ENCODE peak calls at places on chromosomes 13 and 19, in four cellular contexts. B is uterus; S is astrocyte of the cerebellum; F is activated T-helper 1 cell treated with anti-CD3 and anti-CD28 coated beads, Interleukin-12 subunit alpha, Interleukin-12 subunit beta, Interleukin-2, Interleukin-4 antibody, amounts not matched to agents 30 ng/mL and 10 ng/mL and 1 ng/mL, durations not matched to agents 14 hours and 24 hours and 36 hours. N is an unnamed sample.

GRCh38 chr13:35996360-35996759 is 134.8 kb downstream of the DCLK1 start:
- DNase-seq in S (no peak), B (no peak), F (no peak), N (no peak)

GRCh38 chr13:94641432-94641941 is 39.8 kb downstream of the GPR180 start:
- DNase-seq in S (peak), F (no peak), B (no peak), N (peak)

GRCh38 chr19:34733266-34733825 is 697 bp upstream of the ZNF181 start:
- DNase-seq in B (peak), S (no peak), F (no peak), N (no peak)

GRCh38 chr13:49540552-49540951 is 44.8 kb downstream of the PHF11 start:
- DNase-seq in S (peak), F (peak), B (peak), N (peak)

GRCh38 chr19:18604820-18605159 is 1.8 kb downstream of the CRLF1 start:
- DNase-seq in S (no peak), F (no peak), B (no peak), N (no peak)

GRCh38 chr19:55158848-55159793 is 1.6 kb upstream of the TNNI3 start:
- DNase-seq in B (no peak), F (no peak), S (no peak), N (peak)

GRCh38 chr19:20367811-20368294 is 197.7 kb downstream of the ZNF737 start:
- DNase-seq in B (no peak), S (no peak), F (no peak), N (peak)

GRCh38 chr13:50596776-50597203 is 246.7 kb downstream of the DLEU7 start:
- DNase-seq in B (no peak), S (no peak), F (no peak), N (no peak)

GRCh38 chr19:10911579-10912363 is 16.7 kb downstream of the YIPF2 start:
- DNase-seq in S (no peak), B (no peak), F (no peak), N (no peak)

GRCh38 chr19:49688531-49689132 is 762 bp upstream of the ADM5 start:
- DNase-seq in F (no peak), S (no peak), B (no peak), N (no peak)

GRCh38 chr13:73287871-73288270 is 229.1 kb downstream of the KLF5 start:
- DNase-seq in F (no peak), S (no peak), B (no peak), N (no peak)

GRCh38 chr19:21233691-21234090 is 91.9 kb downstream of the ZNF431 start:
- DNase-seq in F (no peak), B (no peak), S (no peak), N (peak)

GRCh38 chr13:49303533-49304252 is 56.0 kb downstream of the CDADC1 start:
- DNase-seq in F (no peak), B (no peak), S (no peak), N (no peak)

GRCh38 chr19:41563847-41564514 is 12.0 kb upstream of the CEACAM21 start:
- DNase-seq in B (no peak), S (no peak), F (no peak), N (no peak)

GRCh38 chr13:38463047-38463446 is 113.4 kb downstream of the UFM1 start:
- DNase-seq in S (no peak), B (no peak), F (no peak), N (no peak)

GRCh38 chr13:20891768-20892167 is 10.8 kb downstream of the XPO4 start:
- DNase-seq in B (no peak), F (peak), S (no peak), N (no peak)

GRCh38 chr13:110713981-110714797 is 689 bp downstream of the ING1 start:
- DNase-seq in F (peak), B (peak), S (no peak), N (peak)

GRCh38 chr19:2142173-2142829 is 9.1 kb downstream of the AP3D1 start:
- DNase-seq in B (no peak), F (no peak), S (no peak), N (no peak)

GRCh38 chr13:47408546-47409319 is 511.9 kb upstream of the HTR2A start:
- DNase-seq in B (no peak), S (no peak), F (no peak), N (no peak)

GRCh38 chr13:29196409-29197074 is 376.4 kb downstream of the MTUS2 start:
- DNase-seq in B (no peak), F (no peak), S (no peak), N (no peak)

GRCh38 chr19:35216833-35217707 is 11.5 kb downstream of the FAM187B start:
- DNase-seq in F (peak), B (no peak), S (no peak), N (peak)

GRCh38 chr19:928471-929259 is 2.8 kb downstream of the ARID3A start:
- DNase-seq in F (no peak), S (no peak), B (no peak), N (no peak)

N was measured in epithelial cell of esophagus.